ENCODE peak calls at places on chromosomes 2 and 18, in four cellular contexts. Z, K, B and Q are unnamed samples.

GRCh38 chr2:75289771-75290170 is 90.5 kb upstream of the TACR1 start:
- DNase-seq in Z (no peak), B (no peak), K (no peak), Q (peak; percentile 19)

GRCh38 chr18:24011095-24011917 is 3.2 kb upstream of the TTC39C start:
- DNase-seq in B (no peak), Z (no peak), K (no peak), Q (no peak)

GRCh38 chr2:108974674-108975073 is 14.3 kb downstream of the EDAR start:
- DNase-seq in B (no peak), Z (no peak), K (no peak), Q (no peak)

GRCh38 chr18:48565105-48565504 is 26.3 kb downstream of the CTIF start:
- DNase-seq in B (no peak), Z (no peak), K (no peak), Q (no peak)

GRCh38 chr18:45837283-45838070 is 12.0 kb downstream of the SIGLEC15 start:
- DNase-seq in K (no peak), B (peak; percentile 67), Z (peak; percentile 32), Q (no peak)

GRCh38 chr2:162280654-162281053 is 37.4 kb upstream of the FAP start:
- DNase-seq in B (no peak), K (no peak), Z (no peak), Q (no peak)

GRCh38 chr18:987325-988186 is 82.9 kb downstream of the ADCYAP1 start:
- DNase-seq in K (peak; percentile 60), Z (no peak), B (no peak), Q (no peak)

GRCh38 chr18:58535340-58536186 is 93.3 kb downstream of the ALPK2 start:
- DNase-seq in Z (no peak), B (peak; percentile 50), K (peak; percentile 44), Q (no peak)

GRCh38 chr2:161004379-161004778 is 155.8 kb upstream of the TANK start:
- DNase-seq in B (no peak), Z (no peak), K (peak; percentile 13), Q (no peak)

GRCh38 chr2:42342061-42342794 is 18.8 kb downstream of the COX7A2L start:
- DNase-seq in Z (no peak), B (peak; percentile 93), K (peak; percentile 89), Q (peak; percentile 63)

GRCh38 chr2:144550916-144551315 is 31.0 kb upstream of the ZEB2 start:
- DNase-seq in B (no peak), Z (no peak), K (no peak), Q (peak; percentile 1)

GRCh38 chr2:102753563-102754159 is 8.2 kb upstream of the TMEM182 start:
- DNase-seq in Z (no peak), B (peak; percentile 58), K (peak; percentile 55), Q (peak; percentile 68)

GRCh38 chr2:73264332-73264606 is 20.0 kb downstream of the FBXO41 start:
- DNase-seq in Z (no peak), B (no peak), K (no peak), Q (no peak)

GRCh38 chr2:60551241-60552095 is 2.0 kb downstream of the BCL11A start:
- DNase-seq in K (peak; percentile 31), B (peak; percentile 22), Z (no peak), Q (peak; percentile 72)

GRCh38 chr2:126783341-126783740 is 115.3 kb upstream of the TEX51 start:
- DNase-seq in K (no peak), Z (no peak), B (no peak), Q (no peak)

GRCh38 chr2:239807568-239807967 is 217.6 kb downstream of the NDUFA10 start:
- DNase-seq in K (no peak), Z (no peak), B (no peak), Q (no peak)